ENCODE peak calls at places on chromosomes 12 and 14, in five cellular contexts. D is H1, Q is HepG2, J is K562, V is GM12878. P is an unnamed sample.

GRCh38 chr14:75752907-75753594 is 92.0 kb downstream of the TTLL5 start:
- DNase-seq in D (no peak), Q (no peak), J (no peak), V (no peak), P (no peak)

GRCh38 chr12:45674583-45674982 is 54.9 kb upstream of the ARID2 start:
- DNase-seq in D (no peak), Q (no peak), J (no peak), V (no peak), P (no peak)

GRCh38 chr12:19880076-19880475 is 440.8 kb downstream of the AEBP2 start:
- DNase-seq in D (no peak), Q (no peak), J (no peak), V (no peak), P (no peak)

GRCh38 chr12:84763112-84763511 is 149.5 kb downstream of the SLC6A15 start:
- DNase-seq in D (no peak), Q (no peak), J (no peak), V (no peak), P (no peak)

GRCh38 chr14:64983439-64984310 is 3.0 kb upstream of the FNTB start:
- DNase-seq in D (no peak), Q (peak; percentile 45), J (no peak), V (no peak), P (peak; percentile 80)

GRCh38 chr14:89146291-89146690 is 270.7 kb downstream of the FOXN3 start:
- DNase-seq in D (no peak), Q (no peak), J (no peak), V (no peak), P (no peak)

GRCh38 chr12:15541996-15542631 is 219.8 kb downstream of the PTPRO start:
- DNase-seq in D (no peak), Q (no peak), J (no peak), V (no peak), P (no peak)

GRCh38 chr14:103401223-103402214 is 16.3 kb downstream of the MARK3 start:
- DNase-seq in D (no peak), Q (no peak), J (no peak), V (no peak), P (peak; percentile 23)

GRCh38 chr12:130850418-130851021 is 11.5 kb upstream of the STX2 start:
- DNase-seq in D (no peak), Q (no peak), J (no peak), V (no peak), P (no peak)

GRCh38 chr12:107490000-107490399 is 195.6 kb upstream of the PWP1 start:
- DNase-seq in D (no peak), Q (no peak), J (no peak), V (peak; percentile 5), P (no peak)

GRCh38 chr14:25231006-25231405 is 181.1 kb upstream of the STXBP6 start:
- DNase-seq in D (no peak), Q (no peak), J (no peak), V (no peak), P (no peak)

DNA sequence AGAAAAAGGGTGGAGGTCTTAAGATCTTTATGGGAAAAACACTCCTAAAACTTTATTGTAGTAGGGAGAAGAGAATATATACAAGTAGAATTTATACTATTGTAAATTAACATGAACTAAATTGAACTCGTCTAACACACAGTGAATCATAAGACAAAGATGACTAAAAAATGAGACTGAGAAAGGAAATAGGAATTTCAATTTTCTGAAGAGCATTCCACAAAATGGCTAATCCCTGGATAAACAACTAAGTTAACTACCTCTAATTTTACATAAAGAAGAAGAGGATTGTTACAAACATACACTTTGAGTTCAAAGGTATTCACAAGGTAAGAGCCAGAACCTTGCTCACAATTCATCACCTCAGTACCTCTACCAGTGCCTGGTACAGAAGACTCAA is 2.0 kb downstream of the MAP4K5 start:
- DNase-seq in D (no peak), Q (no peak), J (no peak), V (no peak), P (no peak)
- TF ChIP-seq CREB1 in D (no peak), Q (no peak), J (no peak), V (no peak), P (no peak)

DNA sequence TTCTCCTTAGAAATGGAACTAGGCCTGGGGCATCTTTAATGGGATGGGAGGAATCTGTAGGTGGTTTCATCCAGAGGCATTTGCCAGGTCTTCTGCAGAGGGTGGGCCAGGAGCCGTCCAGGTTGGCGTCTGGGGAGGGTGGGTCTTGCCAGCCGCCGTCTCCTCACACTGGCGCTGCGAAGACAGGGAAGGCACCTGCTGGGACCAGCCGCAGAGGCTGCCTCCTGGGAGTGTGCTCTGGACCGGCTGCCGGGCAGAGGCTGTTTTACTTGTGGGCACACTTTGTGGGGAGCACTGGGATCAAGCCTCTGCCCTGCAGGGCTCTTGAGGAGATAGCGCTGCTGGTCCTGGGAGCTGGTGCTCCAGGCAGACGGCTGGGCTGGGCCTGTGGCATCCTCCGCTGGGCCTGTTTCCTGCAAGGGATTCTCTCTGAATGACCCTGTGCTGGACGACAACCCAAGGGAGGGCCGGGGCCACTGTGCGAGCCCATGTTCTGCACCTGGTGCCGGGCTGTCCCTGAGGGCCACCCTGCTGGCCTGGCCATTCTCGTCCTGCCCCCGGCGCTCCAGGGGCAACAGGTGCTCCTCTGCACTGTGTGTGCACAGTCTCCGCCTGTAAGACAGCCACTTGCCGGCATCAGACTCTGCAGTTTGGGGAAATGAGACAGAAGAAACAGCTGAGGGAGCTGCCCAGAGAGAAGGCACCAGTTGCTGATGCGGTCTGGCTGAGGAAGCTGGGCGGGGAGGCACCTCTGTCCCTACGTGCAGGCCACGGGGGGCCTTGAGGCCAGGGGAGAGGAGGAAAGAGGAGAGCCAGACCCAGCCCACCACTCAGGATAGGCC is 10.0 kb upstream of the TEX22 start:
- DNase-seq in D (no peak), Q (no peak), J (no peak), V (no peak), P (no peak)
- H3K27ac ChIP-seq in D (no peak overlapping the region), Q (no peak overlapping the region), J (no peak overlapping the region), V (no peak overlapping the region), P (no peak overlapping the region)

GRCh38 chr12:12016284-12017100 is 54.2 kb upstream of the BCL2L14 start:
- DNase-seq in D (no peak), Q (no peak), J (no peak), V (no peak), P (no peak)

GRCh38 chr12:12017135-12017581 is 53.6 kb upstream of the BCL2L14 start:
- DNase-seq in D (no peak), Q (no peak), J (no peak), V (no peak), P (no peak)

GRCh38 chr12:12019881-12020280 is 50.9 kb upstream of the BCL2L14 start:
- DNase-seq in D (no peak), Q (no peak), J (no peak), V (no peak), P (no peak)

GRCh38 chr12:12017798-12018197 is 52.9 kb upstream of the BCL2L14 start:
- DNase-seq in D (no peak), Q (no peak), J (no peak), V (no peak), P (peak; percentile 74)

GRCh38 chr12:12018454-12018853 is 52.3 kb upstream of the BCL2L14 start:
- DNase-seq in D (no peak), Q (no peak), J (no peak), V (no peak), P (no peak)
- H2AFZ ChIP-seq in D (peak overlapping the region; percentile 52), Q (no peak overlapping the region), J (no peak overlapping the region), V (no peak overlapping the region), P (peak overlapping the region; percentile 18)

GRCh38 chr12:60100852-60101251 is 505.0 kb downstream of the SLC16A7 start:
- DNase-seq in D (no peak), Q (no peak), J (no peak), V (no peak), P (no peak)

GRCh38 chr12:60106207-60106606 is 510.4 kb downstream of the SLC16A7 start:
- DNase-seq in D (no peak), Q (no peak), J (no peak), V (no peak), P (no peak)

GRCh38 chr12:60100150-60100549 is 504.3 kb downstream of the SLC16A7 start:
- DNase-seq in D (no peak), Q (no peak), J (no peak), V (no peak), P (no peak)

GRCh38 chr12:60096727-60097126 is 500.9 kb downstream of the SLC16A7 start:
- DNase-seq in D (no peak), Q (no peak), J (no peak), V (no peak), P (no peak)

GRCh38 chr12:60101715-60102114 is 505.9 kb downstream of the SLC16A7 start:
- DNase-seq in D (no peak), Q (no peak), J (no peak), V (no peak), P (no peak)
- TF ChIP-seq CREB1 in D (no peak), Q (no peak), J (no peak), V (no peak), P (no peak)

P was measured in GM23338.